ENCODE peak calls at places on chromosomes 1 and 21, in eight cellular contexts. B is NB4, U is A549, E is GM12878, O is ovary, T is tibial nerve, R is uterus, S is upper lobe of left lung. N is an unnamed sample.

GRCh38 chr1:193707271-193708015 is 521.0 kb upstream of the B3GALT2 start:
- DNase-seq in B (no peak), U (peak), E (no peak), O (no peak), T (no peak), R (no peak), S (no peak), N (no peak)

GRCh38 chr1:146021622-146022402 is at the start of gene HJV:
- DNase-seq in B (no peak), U (no peak), E (no peak), O (no peak), T (no peak), R (no peak), S (no peak), N (no peak)

GRCh38 chr1:29991025-29991424 is 732.4 kb downstream of the MATN1 start:
- DNase-seq in B (no peak), U (no peak), E (no peak), O (no peak), T (no peak), R (no peak), S (peak), N (peak)

GRCh38 chr1:76546354-76546933 is 320.8 kb upstream of the ST6GALNAC5 start:
- DNase-seq in B (no peak), U (no peak), E (no peak), O (no peak), T (no peak), R (no peak), S (no peak), N (no peak)

GRCh38 chr1:91913018-91913417 is 27.1 kb upstream of the TGFBR3 start:
- DNase-seq in B (no peak), U (no peak), E (no peak), O (no peak), T (no peak), R (no peak), S (no peak), N (no peak)

GRCh38 chr1:2463396-2463795 is 12.7 kb upstream of the PLCH2 start:
- DNase-seq in B (no peak), U (no peak), E (no peak), O (no peak), T (no peak), R (no peak), S (no peak), N (no peak)

GRCh38 chr1:25451903-25452302 is 21.2 kb downstream of the MACO1 start:
- DNase-seq in B (peak), U (no peak), E (no peak), O (no peak), T (no peak), R (no peak), S (no peak), N (no peak)

GRCh38 chr1:94883688-94884087 is 43.2 kb downstream of the CNN3 start:
- DNase-seq in B (no peak), U (no peak), E (no peak), O (no peak), T (no peak), R (no peak), S (no peak), N (no peak)

GRCh38 chr1:86429830-86430229 is 5.9 kb downstream of the CLCA2 start:
- DNase-seq in B (peak), U (peak), E (no peak), O (no peak), T (no peak), R (peak), S (peak), N (no peak)

GRCh38 chr1:55443175-55443933 is 228.2 kb upstream of the USP24 start:
- DNase-seq in B (no peak), U (peak), E (no peak), O (peak), T (peak), R (peak), S (peak), N (peak)

GRCh38 chr1:182664281-182664680 is 20.1 kb downstream of the RGS8 start:
- DNase-seq in B (no peak), U (no peak), E (no peak), O (no peak), T (no peak), R (no peak), S (no peak), N (no peak)

GRCh38 chr1:224632381-224632871 is 16.3 kb downstream of the CNIH3 start:
- DNase-seq in B (no peak), U (no peak), E (no peak), O (no peak), T (no peak), R (no peak), S (no peak), N (no peak)

GRCh38 chr1:233081686-233082085 is 131.3 kb downstream of the NTPCR start:
- DNase-seq in B (peak), U (no peak), E (no peak), O (no peak), T (no peak), R (no peak), S (no peak), N (no peak)

GRCh38 chr1:206557636-206558473 is 50.5 kb downstream of the RASSF5 start:
- DNase-seq in B (peak), U (no peak), E (no peak), O (no peak), T (no peak), R (no peak), S (peak), N (no peak)

GRCh38 chr21:41673596-41674335 is 93.1 kb downstream of the RIPK4 start:
- DNase-seq in B (no peak), U (no peak), E (no peak), O (no peak), T (peak), R (no peak), S (no peak), N (no peak)

GRCh38 chr1:53682369-53682685 is 56.6 kb downstream of the GLIS1 start:
- DNase-seq in B (no peak), U (no peak), E (no peak), O (no peak), T (no peak), R (no peak), S (no peak), N (no peak)

GRCh38 chr1:16088351-16088911 is 15.0 kb upstream of the FAM131C start:
- DNase-seq in B (no peak), U (no peak), E (no peak), O (no peak), T (no peak), R (no peak), S (no peak), N (no peak)

GRCh38 chr21:40433575-40433974 is 413.4 kb downstream of the DSCAM start:
- DNase-seq in B (no peak), U (no peak), E (no peak), O (no peak), T (no peak), R (no peak), S (no peak), N (no peak)

GRCh38 chr1:35777109-35777508 is 7.3 kb upstream of the CLSPN start:
- DNase-seq in B (no peak), U (no peak), E (no peak), O (no peak), T (no peak), R (no peak), S (no peak), N (no peak)

GRCh38 chr1:15405106-15405850 is 4.4 kb upstream of the EFHD2 start:
- DNase-seq in B (no peak), U (no peak), E (no peak), O (no peak), T (no peak), R (no peak), S (no peak), N (no peak)

GRCh38 chr1:10692401-10693021 is 103.9 kb downstream of the CASZ1 start:
- DNase-seq in B (peak), U (peak), E (no peak), O (no peak), T (no peak), R (no peak), S (peak), N (peak)

GRCh38 chr1:15027515-15027948 is 126.0 kb upstream of the TMEM51 start:
- DNase-seq in B (peak), U (peak), E (no peak), O (peak), T (peak), R (peak), S (peak), N (peak)

GRCh38 chr1:147491098-147491497 is 50.2 kb upstream of the BCL9 start:
- DNase-seq in B (no peak), U (no peak), E (no peak), O (no peak), T (no peak), R (no peak), S (no peak), N (no peak)

GRCh38 chr1:43452789-43453441 is 816 bp downstream of the HYI start:
- DNase-seq in B (peak), U (peak), E (no peak), O (peak), T (no peak), R (peak), S (peak), N (no peak)

GRCh38 chr1:43451701-43452532 is 1.8 kb downstream of the HYI start:
- DNase-seq in B (no peak), U (no peak), E (no peak), O (peak), T (no peak), R (no peak), S (no peak), N (peak)

GRCh38 chr1:43454270-43455011 is 710 bp upstream of the HYI start:
- DNase-seq in B (peak), U (no peak), E (peak), O (peak), T (peak), R (peak), S (peak), N (peak)

GRCh38 chr1:43455205-43455889 is 1.6 kb upstream of the HYI start:
- DNase-seq in B (no peak), U (no peak), E (no peak), O (no peak), T (no peak), R (no peak), S (peak), N (no peak)

GRCh38 chr1:43453442-43454269 is at the start of gene HYI:
- DNase-seq in B (peak), U (peak), E (peak), O (peak), T (peak), R (peak), S (peak), N (peak)
- TF ChIP-seq POLR2A in B (no peak), U (peak), E (peak), O (no peak), T (peak), R (no peak), S (peak), N (peak)

GRCh38 chr1:21607549-21608529 is 61.3 kb downstream of the RAP1GAP start:
- DNase-seq in B (peak), U (peak), E (peak), O (peak), T (no peak), R (peak), S (peak), N (peak)
- H3K4me3 ChIP-seq in B (no peak), U (no peak), E (no peak), O (no peak), T (no peak), R (no peak), S (no peak), N (no peak)

GRCh38 chr21:29299906-29300546 is 1.3 kb downstream of the BACH1 start:
- DNase-seq in B (peak), U (peak), E (peak), O (no peak), T (no peak), R (peak), S (peak), N (peak)
- TF ChIP-seq POLR2A in B (no peak), U (no peak), E (no peak), O (no peak), T (no peak), R (no peak), S (no peak), N (peak)

GRCh38 chr1:226480459-226480858 is 68.1 kb upstream of the STUM start:
- DNase-seq in B (no peak), U (no peak), E (no peak), O (no peak), T (no peak), R (no peak), S (no peak), N (peak)

GRCh38 chr1:226482975-226483660 is 65.4 kb upstream of the STUM start:
- DNase-seq in B (peak), U (no peak), E (no peak), O (no peak), T (no peak), R (no peak), S (no peak), N (no peak)

GRCh38 chr1:226479432-226479831 is 69.1 kb upstream of the STUM start:
- DNase-seq in B (no peak), U (no peak), E (no peak), O (no peak), T (no peak), R (no peak), S (no peak), N (no peak)

GRCh38 chr1:226481133-226481532 is 67.4 kb upstream of the STUM start:
- DNase-seq in B (no peak), U (no peak), E (no peak), O (no peak), T (no peak), R (no peak), S (no peak), N (no peak)

DNA sequence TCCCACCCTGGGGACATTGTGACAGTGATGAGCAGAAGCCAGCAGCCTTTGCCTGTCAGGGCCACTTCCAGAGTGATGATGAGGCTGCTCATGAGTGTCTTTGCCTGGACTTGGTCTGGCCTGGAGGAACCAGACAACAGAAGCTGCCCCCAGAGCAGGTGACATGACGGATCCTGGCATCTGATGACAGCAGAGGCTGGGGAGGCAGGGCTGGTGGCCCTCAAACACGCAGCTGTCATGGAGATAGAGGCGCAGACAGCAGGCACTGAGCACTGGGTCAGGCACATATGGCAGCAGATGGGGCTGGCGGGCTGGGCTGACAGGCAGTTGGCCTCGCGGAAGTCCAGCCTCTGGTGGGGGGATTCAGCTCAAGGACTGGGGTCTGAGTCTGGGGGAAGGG is 66.4 kb upstream of the STUM start:
- DNase-seq in B (no peak), U (no peak), E (no peak), O (no peak), T (no peak), R (no peak), S (no peak), N (no peak)
- H3K4me3 ChIP-seq in B (no peak), U (no peak), E (no peak), O (no peak), T (no peak), R (no peak), S (no peak), N (no peak)

GRCh38 chr21:42716074-42716473 is 62.7 kb downstream of the PDE9A start:
- DNase-seq in B (no peak), U (no peak), E (no peak), O (no peak), T (no peak), R (no peak), S (no peak), N (no peak)
- TF ChIP-seq POLR2A in B (no peak), U (no peak), E (no peak), O (no peak), T (no peak), R (no peak), S (no peak), N (no peak)

N was measured in Peyer's patch.